ENCODE peak calls at places on chromosomes 3 and 15, in six cellular contexts. G is WTC11, M is GM23338, Y is GM12878, N is HepG2, V is H1. T is an unnamed sample.

GRCh38 chr3:46058981-46059380 is 31.7 kb upstream of the XCR1 start:
- DNase-seq in G (no peak), M (no peak), Y (no peak), N (no peak), V (no peak), T (no peak)

GRCh38 chr3:168782193-168782592 is 686.5 kb upstream of the GOLIM4 start:
- DNase-seq in G (no peak), M (peak; percentile 57), Y (no peak), N (no peak), V (no peak), T (no peak)

GRCh38 chr3:113533534-113533892 is 1.2 kb downstream of the SIDT1 start:
- DNase-seq in G (no peak), M (no peak), Y (no peak), N (no peak), V (no peak), T (no peak)

GRCh38 chr3:195905970-195906864 is 2.1 kb downstream of the TNK2 start:
- DNase-seq in G (no peak), M (no peak), Y (no peak), N (no peak), V (no peak), T (no peak)

GRCh38 chr3:122536634-122537033 is 21.9 kb upstream of the KPNA1 start:
- DNase-seq in G (no peak), M (peak; percentile 74), Y (no peak), N (no peak), V (no peak), T (no peak)

GRCh38 chr15:74053941-74054529 is 28.3 kb downstream of the GOLGA6A start:
- DNase-seq in G (peak; percentile 82), M (peak; percentile 86), Y (peak; percentile 21), N (peak; percentile 37), V (peak; percentile 86), T (peak; percentile 92)

GRCh38 chr3:144948711-144949110 is 977.1 kb downstream of the DIPK2A start:
- DNase-seq in G (no peak), M (no peak), Y (no peak), N (no peak), V (no peak), T (no peak)

GRCh38 chr15:79403501-79403900 is 28.6 kb upstream of the MINAR1 start:
- DNase-seq in G (no peak), M (no peak), Y (no peak), N (no peak), V (no peak), T (no peak)

GRCh38 chr3:69541823-69542264 is 156.0 kb upstream of the FRMD4B start:
- DNase-seq in G (peak; percentile 48), M (peak; percentile 66), Y (no peak), N (no peak), V (peak; percentile 76), T (no peak)

GRCh38 chr3:197590313-197590962 is 34.7 kb upstream of the BDH1 start:
- DNase-seq in G (no peak), M (no peak), Y (no peak), N (peak; percentile 97), V (no peak), T (no peak)

GRCh38 chr3:151135548-151136337 is 50.3 kb downstream of the MED12L start:
- DNase-seq in G (no peak), M (no peak), Y (no peak), N (no peak), V (no peak), T (peak; percentile 16)

GRCh38 chr15:61171190-61171589 is 57.9 kb downstream of the RORA start:
- DNase-seq in G (peak; percentile 41), M (peak; percentile 61), Y (no peak), N (no peak), V (no peak), T (no peak)

GRCh38 chr15:47366884-47367283 is 350.4 kb upstream of the SEMA6D start:
- DNase-seq in G (no peak), M (no peak), Y (no peak), N (no peak), V (no peak), T (no peak)

GRCh38 chr15:97200161-97200560 is 760.3 kb upstream of the ARRDC4 start:
- DNase-seq in G (no peak), M (no peak), Y (no peak), N (no peak), V (no peak), T (no peak)

GRCh38 chr3:129974451-129975331 is at the start of gene TRH:
- DNase-seq in G (peak; percentile 41), M (peak; percentile 63), Y (no peak), N (no peak), V (peak; percentile 63), T (no peak)

GRCh38 chr3:133097214-133097613 is 59.0 kb downstream of the TMEM108 start:
- DNase-seq in G (no peak), M (no peak), Y (no peak), N (no peak), V (no peak), T (no peak)

GRCh38 chr3:78974181-78974770 is 793.5 kb downstream of the ROBO1 start:
- DNase-seq in G (no peak), M (no peak), Y (no peak), N (no peak), V (no peak), T (no peak)

GRCh38 chr3:64355473-64355872 is 130.2 kb upstream of the PRICKLE2 start:
- DNase-seq in G (no peak), M (no peak), Y (no peak), N (no peak), V (no peak), T (no peak)

GRCh38 chr3:58965870-58966269 is 84.0 kb downstream of the CFAP20DC start:
- DNase-seq in G (no peak), M (no peak), Y (no peak), N (no peak), V (no peak), T (no peak)

GRCh38 chr3:420584-420983 is 224.0 kb downstream of the CHL1 start:
- DNase-seq in G (no peak), M (no peak), Y (no peak), N (no peak), V (no peak), T (no peak)

GRCh38 chr3:430186-430585 is 233.6 kb downstream of the CHL1 start:
- DNase-seq in G (no peak), M (no peak), Y (no peak), N (no peak), V (no peak), T (no peak)

GRCh38 chr3:426056-426455 is 229.5 kb downstream of the CHL1 start:
- DNase-seq in G (no peak), M (no peak), Y (no peak), N (no peak), V (no peak), T (no peak)

GRCh38 chr3:427128-427527 is 230.6 kb downstream of the CHL1 start:
- DNase-seq in G (no peak), M (no peak), Y (no peak), N (no peak), V (no peak), T (no peak)

DNA sequence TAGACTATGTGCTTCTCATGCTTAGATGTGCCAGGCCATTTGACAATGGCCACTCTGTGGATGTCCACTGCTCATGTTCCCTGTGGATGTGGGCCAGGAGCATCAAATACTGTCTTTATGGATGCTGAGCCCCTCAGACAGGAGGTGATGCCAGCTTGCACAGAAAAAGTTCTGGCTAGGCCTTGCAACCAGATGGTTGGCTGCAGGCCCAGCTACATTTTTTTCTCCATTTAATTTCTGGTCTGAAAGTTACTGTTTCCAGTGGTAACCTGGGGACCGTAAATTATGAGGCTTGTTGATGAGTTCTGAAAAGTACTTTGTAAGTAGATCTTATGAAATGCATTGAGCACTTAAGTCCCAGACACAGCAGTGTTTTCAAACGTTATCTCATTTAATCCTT is 228.5 kb downstream of the CHL1 start:
- DNase-seq in G (no peak), M (no peak), Y (no peak), N (no peak), V (no peak), T (no peak)
- TF ChIP-seq CREB1 in G (no peak), M (no peak), Y (no peak), N (no peak), V (no peak), T (no peak)

DNA sequence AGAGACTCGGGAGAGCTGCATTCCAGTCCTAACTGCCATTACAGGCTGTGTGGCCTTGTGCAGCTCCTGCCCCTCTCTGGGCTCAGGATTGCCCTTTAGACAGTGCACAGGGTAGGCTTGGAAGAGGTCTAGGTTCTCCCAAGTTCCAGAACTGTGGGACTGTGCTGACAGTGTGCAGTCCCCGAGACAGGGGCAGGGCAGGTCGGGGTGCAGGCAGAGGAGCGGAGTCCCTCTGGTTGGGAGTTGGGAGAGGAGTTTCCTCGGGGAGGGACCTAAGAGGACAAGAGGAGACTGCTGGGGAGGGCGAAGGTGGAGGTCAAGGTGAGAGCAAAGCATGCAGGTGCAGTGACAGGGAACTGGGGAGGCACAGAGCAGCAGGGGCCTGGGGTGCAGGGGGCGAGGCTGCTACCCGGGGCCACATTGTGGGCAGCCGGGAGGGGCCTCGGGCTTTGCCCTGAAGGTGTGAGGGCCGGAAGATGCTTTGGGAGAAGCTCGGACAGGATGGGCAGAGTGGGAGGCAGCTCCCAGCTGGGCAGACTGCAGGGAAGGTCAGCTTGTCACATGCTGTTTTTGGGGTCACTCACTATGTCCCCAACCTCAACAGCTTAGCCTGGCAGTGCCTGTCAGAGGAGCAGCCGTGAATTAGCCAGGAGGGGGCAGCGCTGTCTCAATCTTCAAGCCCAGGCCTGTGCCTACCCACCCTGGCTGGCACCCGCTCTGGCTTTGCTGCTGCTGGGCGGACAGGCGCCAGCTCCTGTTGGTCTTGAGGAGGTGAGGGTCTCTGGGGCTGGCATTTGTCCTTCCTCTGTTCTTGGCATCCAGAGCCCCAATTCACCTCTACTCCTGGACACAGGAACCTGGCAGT is 15.4 kb upstream of the CSPG4 start:
- DNase-seq in G (peak; percentile 76), M (peak; percentile 83), Y (no peak), N (peak; percentile 23), V (peak; percentile 82), T (no peak)
- TF ChIP-seq CREB1 in G (no peak), M (no peak), Y (no peak), N (no peak), V (no peak), T (no peak)

GRCh38 chr15:28888900-28889299 is 3.1 kb downstream of the APBA2 start:
- DNase-seq in G (no peak), M (no peak), Y (no peak), N (no peak), V (no peak), T (no peak)

GRCh38 chr15:28889346-28889745 is 3.6 kb downstream of the APBA2 start:
- DNase-seq in G (no peak), M (no peak), Y (no peak), N (no peak), V (no peak), T (no peak)

GRCh38 chr15:28892789-28893610 is 7.2 kb downstream of the APBA2 start:
- DNase-seq in G (no peak), M (no peak), Y (no peak), N (no peak), V (no peak), T (no peak)

GRCh38 chr15:28891588-28891987 is 5.8 kb downstream of the APBA2 start:
- DNase-seq in G (no peak), M (no peak), Y (no peak), N (no peak), V (no peak), T (no peak)

GRCh38 chr15:28890711-28891495 is 5.1 kb downstream of the APBA2 start:
- DNase-seq in G (no peak), M (no peak), Y (no peak), N (no peak), V (no peak), T (no peak)
- TF ChIP-seq CREB1 in G (no peak), M (no peak), Y (no peak), N (no peak), V (no peak), T (no peak)

GRCh38 chr3:98765721-98766120 is 2.6 kb downstream of the ST3GAL6 start:
- DNase-seq in G (no peak), M (no peak), Y (no peak), N (no peak), V (no peak), T (no peak)
- TF ChIP-seq CREB1 in G (no peak), M (no peak), Y (no peak), N (no peak), V (no peak), T (no peak)